ENCODE peak calls at places on chromosomes 5 and 9, in five cellular contexts. One of them, this sample, is unnamed.

GRCh38 chr5:92086059-92086811 is 703.1 kb upstream of the ARRDC3 start:
- DNase-seq in HepG2: no peak
- DNase-seq in K562: no peak
- DNase-seq in GM23338: no peak
- DNase-seq in GM12878: no peak
- DNase-seq in this sample: no peak

GRCh38 chr9:18466101-18466500 is 7.9 kb upstream of the ADAMTSL1 start:
- DNase-seq in GM12878: no peak
- DNase-seq in K562: no peak
- DNase-seq in GM23338: no peak
- DNase-seq in HepG2: no peak
- DNase-seq in this sample: no peak

GRCh38 chr5:132203464-132203818 is 24.2 kb downstream of the P4HA2 start:
- DNase-seq in GM23338: no peak
- DNase-seq in HepG2: no peak
- DNase-seq in GM12878: no peak
- DNase-seq in K562: no peak
- DNase-seq in this sample: no peak

GRCh38 chr5:111124793-111125192 is 32.6 kb downstream of the WDR36 start:
- DNase-seq in GM12878: no peak
- DNase-seq in GM23338: no peak
- DNase-seq in HepG2: no peak
- DNase-seq in K562: no peak
- DNase-seq in this sample: no peak

GRCh38 chr9:69857131-69857530 is 36.5 kb downstream of the CFAP95 start:
- DNase-seq in HepG2: no peak
- DNase-seq in GM12878: no peak
- DNase-seq in K562: no peak
- DNase-seq in GM23338: no peak
- DNase-seq in this sample: no peak

GRCh38 chr5:179763215-179763945 is 30.4 kb upstream of the LTC4S start:
- DNase-seq in GM23338: peak; percentile 87
- DNase-seq in K562: peak; percentile 75
- DNase-seq in HepG2: peak; percentile 77
- DNase-seq in GM12878: no peak
- DNase-seq in this sample: peak; percentile 38

GRCh38 chr5:88880196-88880595 is 2.8 kb downstream of the MEF2C start:
- DNase-seq in HepG2: no peak
- DNase-seq in K562: no peak
- DNase-seq in GM23338: no peak
- DNase-seq in GM12878: no peak
- DNase-seq in this sample: no peak

GRCh38 chr5:32613050-32613672 is 27.8 kb downstream of the SUB1 start:
- DNase-seq in K562: peak; percentile 80
- DNase-seq in GM12878: peak; percentile 46
- DNase-seq in HepG2: peak; percentile 66
- DNase-seq in GM23338: peak; percentile 83
- DNase-seq in this sample: peak; percentile 64

GRCh38 chr5:139644001-139644456 is 4.1 kb upstream of the CXXC5 start:
- DNase-seq in GM23338: no peak
- DNase-seq in GM12878: no peak
- DNase-seq in HepG2: no peak
- DNase-seq in K562: no peak
- DNase-seq in this sample: no peak

GRCh38 chr5:9537223-9538141 is 8.4 kb downstream of the SEMA5A start:
- DNase-seq in GM23338: no peak
- DNase-seq in HepG2: no peak
- DNase-seq in K562: no peak
- DNase-seq in GM12878: no peak
- DNase-seq in this sample: no peak

GRCh38 chr9:6928863-6929262 is 171.1 kb downstream of the KDM4C start:
- DNase-seq in GM12878: no peak
- DNase-seq in GM23338: no peak
- DNase-seq in HepG2: no peak
- DNase-seq in K562: no peak
- DNase-seq in this sample: no peak

GRCh38 chr5:10333154-10334006 is 20.1 kb upstream of the MARCHF6 start:
- DNase-seq in GM23338: peak; percentile 75
- DNase-seq in K562: no peak
- DNase-seq in GM12878: no peak
- DNase-seq in HepG2: no peak
- DNase-seq in this sample: no peak

GRCh38 chr5:67972027-67972822 is 243.3 kb upstream of the PIK3R1 start:
- DNase-seq in GM23338: no peak
- DNase-seq in HepG2: no peak
- DNase-seq in K562: no peak
- DNase-seq in GM12878: no peak
- DNase-seq in this sample: no peak

GRCh38 chr9:72363908-72364678 is 915 bp downstream of the ZFAND5 start:
- DNase-seq in K562: peak; percentile 61
- DNase-seq in GM23338: peak; percentile 47
- DNase-seq in GM12878: no peak
- DNase-seq in HepG2: peak; percentile 20
- DNase-seq in this sample: no peak

GRCh38 chr5:79547982-79548381 is 34.0 kb upstream of the HOMER1 start:
- DNase-seq in GM23338: no peak
- DNase-seq in GM12878: no peak
- DNase-seq in HepG2: no peak
- DNase-seq in K562: no peak
- DNase-seq in this sample: no peak

GRCh38 chr5:77095189-77095588 is 8.1 kb upstream of the ZBED3 start:
- DNase-seq in GM23338: no peak
- DNase-seq in GM12878: no peak
- DNase-seq in HepG2: no peak
- DNase-seq in K562: no peak
- DNase-seq in this sample: no peak

GRCh38 chr9:133728856-133729645 is 9.1 kb downstream of the SARDH start:
- DNase-seq in GM12878: no peak
- DNase-seq in K562: no peak
- DNase-seq in HepG2: no peak
- DNase-seq in GM23338: no peak
- DNase-seq in this sample: no peak

GRCh38 chr9:4904322-4905134 is 80.5 kb upstream of the JAK2 start:
- DNase-seq in HepG2: no peak
- DNase-seq in GM12878: no peak
- DNase-seq in K562: no peak
- DNase-seq in GM23338: no peak
- DNase-seq in this sample: no peak

GRCh38 chr5:114010362-114010761 is 351.5 kb upstream of the KCNN2 start:
- DNase-seq in K562: no peak
- DNase-seq in HepG2: no peak
- DNase-seq in GM12878: no peak
- DNase-seq in GM23338: no peak
- DNase-seq in this sample: no peak

GRCh38 chr5:135174315-135175096 is 140.5 kb upstream of the PITX1 start:
- DNase-seq in HepG2: no peak
- DNase-seq in GM12878: no peak
- DNase-seq in GM23338: peak; percentile 69
- DNase-seq in K562: peak; percentile 75
- DNase-seq in this sample: no peak

GRCh38 chr5:893137-893506 is 438 bp downstream of the TRIP13 start:
- DNase-seq in K562: peak; percentile 53
- DNase-seq in GM12878: no peak
- DNase-seq in GM23338: peak; percentile 35
- DNase-seq in HepG2: no peak
- DNase-seq in this sample: no peak

GRCh38 chr5:73031839-73032238 is 76.0 kb downstream of the FCHO2 start:
- DNase-seq in GM12878: no peak
- DNase-seq in HepG2: no peak
- DNase-seq in K562: no peak
- DNase-seq in GM23338: no peak
- DNase-seq in this sample: peak; percentile 21

GRCh38 chr5:79853003-79853402 is 138.1 kb downstream of the MTX3 start:
- DNase-seq in HepG2: no peak
- DNase-seq in GM23338: no peak
- DNase-seq in GM12878: no peak
- DNase-seq in K562: no peak
- DNase-seq in this sample: no peak

GRCh38 chr9:126376311-126376902 is 49.8 kb downstream of the MVB12B start:
- DNase-seq in HepG2: peak; percentile 90
- DNase-seq in GM12878: no peak
- DNase-seq in K562: no peak
- DNase-seq in GM23338: no peak
- DNase-seq in this sample: no peak

GRCh38 chr5:137573376-137573775 is 74.2 kb upstream of the SPOCK1 start:
- DNase-seq in GM23338: no peak
- DNase-seq in K562: no peak
- DNase-seq in HepG2: no peak
- DNase-seq in GM12878: no peak
- DNase-seq in this sample: no peak

GRCh38 chr5:172444110-172444510 is 10.2 kb downstream of the SH3PXD2B start:
- DNase-seq in GM12878: no peak
- DNase-seq in K562: no peak
- DNase-seq in GM23338: no peak
- DNase-seq in HepG2: no peak
- DNase-seq in this sample: no peak

GRCh38 chr5:45578270-45578669 is 117.9 kb downstream of the HCN1 start:
- DNase-seq in GM12878: no peak
- DNase-seq in HepG2: no peak
- DNase-seq in GM23338: no peak
- DNase-seq in K562: no peak
- DNase-seq in this sample: peak; percentile 3

GRCh38 chr9:91383577-91383976 is 21.9 kb upstream of the AUH start:
- DNase-seq in HepG2: no peak
- DNase-seq in GM23338: no peak
- DNase-seq in GM12878: no peak
- DNase-seq in K562: no peak
- DNase-seq in this sample: no peak

DNA sequence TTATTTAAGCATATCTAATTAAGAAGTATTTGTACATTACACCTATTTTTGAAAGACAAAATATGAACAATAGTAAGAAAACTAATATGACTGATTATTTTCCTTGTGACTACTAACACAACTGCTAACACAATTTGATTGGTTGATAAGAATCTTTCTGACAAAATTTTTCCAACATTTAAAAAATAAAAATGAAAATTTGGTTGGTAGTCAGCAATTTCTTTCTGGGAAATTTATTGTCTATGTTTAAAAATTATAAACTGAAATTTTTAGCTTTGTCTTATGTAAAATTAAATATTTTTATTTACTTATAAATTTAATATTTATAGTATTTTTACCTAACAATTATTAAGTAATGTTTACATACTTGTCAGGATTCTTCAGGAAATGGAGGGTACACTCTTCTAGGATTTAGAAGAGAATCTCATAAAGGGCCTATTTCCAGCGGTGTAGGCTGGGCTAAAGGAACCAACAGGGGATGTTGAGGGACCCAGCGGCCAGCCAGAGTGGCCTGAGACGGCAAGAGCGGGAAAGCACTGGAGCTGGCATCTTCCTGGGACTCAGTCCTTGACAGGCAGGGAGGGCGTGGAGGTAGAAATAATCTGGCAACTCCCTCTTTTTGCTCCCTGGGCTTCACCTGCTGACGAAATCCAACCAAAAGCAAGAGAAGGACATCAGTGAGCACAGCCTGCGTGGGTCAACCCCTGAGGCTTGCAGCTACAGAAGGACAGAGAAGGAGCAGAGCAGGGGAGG is 14.7 kb upstream of the FAM120A start:
- DNase-seq in GM12878: no peak
- DNase-seq in HepG2: no peak
- DNase-seq in K562: no peak
- DNase-seq in GM23338: peak; percentile 49
- DNase-seq in this sample: no peak
- TF ChIP-seq REST in GM12878: no peak
- TF ChIP-seq REST in HepG2: no peak
- TF ChIP-seq REST in K562: no peak
- TF ChIP-seq REST in GM23338: no peak
- TF ChIP-seq REST in this sample: no peak

GRCh38 chr5:134124289-134125194 is 10.1 kb downstream of the TCF7 start:
- DNase-seq in HepG2: no peak
- DNase-seq in GM23338: no peak
- DNase-seq in GM12878: no peak
- DNase-seq in K562: no peak
- DNase-seq in this sample: peak; percentile 12

GRCh38 chr5:134123360-134123759 is 8.9 kb downstream of the TCF7 start:
- DNase-seq in HepG2: no peak
- DNase-seq in GM23338: no peak
- DNase-seq in K562: no peak
- DNase-seq in GM12878: no peak
- DNase-seq in this sample: no peak

GRCh38 chr5:134127376-134127861 is 12.9 kb downstream of the TCF7 start:
- DNase-seq in K562: no peak
- DNase-seq in GM23338: no peak
- DNase-seq in GM12878: peak; percentile 79
- DNase-seq in HepG2: no peak
- DNase-seq in this sample: no peak

GRCh38 chr5:134127988-134128647 is 13.6 kb downstream of the TCF7 start:
- DNase-seq in GM12878: no peak
- DNase-seq in K562: no peak
- DNase-seq in HepG2: no peak
- DNase-seq in GM23338: no peak
- DNase-seq in this sample: no peak

GRCh38 chr5:134125195-134126015 is 10.9 kb downstream of the TCF7 start:
- DNase-seq in HepG2: no peak
- DNase-seq in GM12878: no peak
- DNase-seq in K562: no peak
- DNase-seq in GM23338: no peak
- DNase-seq in this sample: peak; percentile 60
- TF ChIP-seq CTCF in HepG2: no peak
- TF ChIP-seq CTCF in GM12878: no peak
- TF ChIP-seq CTCF in K562: no peak
- TF ChIP-seq CTCF in GM23338: no peak
- TF ChIP-seq CTCF in this sample: no peak

DNA sequence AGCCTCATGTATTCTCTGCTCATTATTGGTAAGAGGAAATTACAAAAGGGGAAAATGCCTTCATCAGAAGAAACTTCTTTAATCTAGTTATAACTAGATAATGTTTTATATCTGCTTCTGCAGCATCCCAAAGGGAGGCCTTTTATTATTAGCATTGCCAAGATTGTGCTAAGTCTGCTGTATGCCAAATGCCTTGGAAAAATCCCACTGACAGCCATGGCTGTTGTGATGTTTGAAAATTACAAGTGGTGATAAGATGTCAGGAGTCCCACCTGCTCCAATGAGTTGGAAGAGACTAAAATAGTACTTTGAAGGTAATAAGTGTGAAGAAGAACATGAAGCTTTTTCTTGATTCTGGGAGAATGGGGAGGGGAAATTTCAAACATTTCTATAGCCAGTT is 345.0 kb downstream of the GABRB2 start:
- DNase-seq in K562: no peak
- DNase-seq in HepG2: no peak
- DNase-seq in GM12878: no peak
- DNase-seq in GM23338: no peak
- DNase-seq in this sample: no peak
- TF ChIP-seq EZH2 in K562: no peak
- TF ChIP-seq EZH2 in HepG2: no peak
- TF ChIP-seq EZH2 in GM12878: no peak
- TF ChIP-seq EZH2 in GM23338: no peak
- TF ChIP-seq EZH2 in this sample: no peak

GRCh38 chr9:23686896-23687295 is 139.1 kb downstream of the ELAVL2 start:
- DNase-seq in HepG2: no peak
- DNase-seq in GM23338: no peak
- DNase-seq in GM12878: no peak
- DNase-seq in K562: no peak
- DNase-seq in this sample: no peak

GRCh38 chr9:23683021-23683431 is 143.0 kb downstream of the ELAVL2 start:
- DNase-seq in K562: no peak
- DNase-seq in GM23338: peak; percentile 15
- DNase-seq in HepG2: no peak
- DNase-seq in GM12878: no peak
- DNase-seq in this sample: no peak

GRCh38 chr9:23683476-23684095 is 142.5 kb downstream of the ELAVL2 start:
- DNase-seq in GM23338: peak; percentile 68
- DNase-seq in K562: no peak
- DNase-seq in GM12878: no peak
- DNase-seq in HepG2: no peak
- DNase-seq in this sample: no peak

GRCh38 chr9:23686257-23686656 is 139.8 kb downstream of the ELAVL2 start:
- DNase-seq in GM12878: no peak
- DNase-seq in HepG2: no peak
- DNase-seq in K562: no peak
- DNase-seq in GM23338: peak; percentile 26
- DNase-seq in this sample: no peak
- TF ChIP-seq REST in GM12878: no peak
- TF ChIP-seq REST in HepG2: no peak
- TF ChIP-seq REST in K562: no peak
- TF ChIP-seq REST in GM23338: no peak
- TF ChIP-seq REST in this sample: no peak